ENCODE peak calls at places on chromosomes 16 and 17, in four cellular contexts. O, F, T and M are unnamed samples.

GRCh38 chr16:73887895-73888294 is 408.7 kb upstream of the PSMD7 start:
- DNase-seq in F (no peak), O (no peak), T (no peak), M (no peak)

GRCh38 chr16:81453091-81453728 is 8.6 kb downstream of the CMIP start:
- DNase-seq in T (no peak), F (no peak), O (no peak), M (no peak)

GRCh38 chr16:49653577-49653976 is 202.3 kb downstream of the ZNF423 start:
- DNase-seq in O (no peak), F (no peak), T (no peak), M (no peak)

GRCh38 chr17:14303343-14304221 is 2.7 kb downstream of the HS3ST3B1 start:
- DNase-seq in T (no peak), O (no peak), F (no peak), M (no peak)

GRCh38 chr16:10997485-10997884 is 53.1 kb downstream of the CLEC16A start:
- DNase-seq in T (no peak), O (no peak), F (no peak), M (no peak)

GRCh38 chr17:40307001-40307690 is 1.8 kb upstream of the RARA start:
- DNase-seq in O (peak; percentile 80), F (no peak), T (no peak), M (peak; percentile 81)

GRCh38 chr17:74525781-74526288 is 5.4 kb downstream of the CD300LB start:
- DNase-seq in F (no peak), O (no peak), T (no peak), M (no peak)

GRCh38 chr16:77289331-77289809 is 90.2 kb downstream of the SYCE1L start:
- DNase-seq in T (no peak), F (no peak), O (no peak), M (no peak)

GRCh38 chr16:56848056-56848936 is 16.7 kb upstream of the SLC12A3 start:
- DNase-seq in T (no peak), O (no peak), F (no peak), M (no peak)

GRCh38 chr16:85394511-85395206 is 218.5 kb upstream of the GSE1 start:
- DNase-seq in T (no peak), O (no peak), F (no peak), M (no peak)

GRCh38 chr17:4908301-4908700 is 5.4 kb upstream of the CHRNE start:
- DNase-seq in O (no peak), T (no peak), F (no peak), M (peak; percentile 21)